ENCODE peak calls at places on chromosome 20, in five cellular contexts. One of them, this sample, is unnamed.

GRCh38 chr20:8627386-8628030 is 441.4 kb upstream of the PLCB4 start:
- DNase-seq in iris pigment epithelial cell: no peak
- DNase-seq in pons: no peak
- DNase-seq in RKO: no peak
- DNase-seq in GM12865: no peak
- DNase-seq in this sample: no peak

GRCh38 chr20:14963262-14963663 is 625.9 kb upstream of the FLRT3 start:
- DNase-seq in iris pigment epithelial cell: no peak
- DNase-seq in pons: no peak
- DNase-seq in RKO: no peak
- DNase-seq in GM12865: no peak
- DNase-seq in this sample: peak

GRCh38 chr20:32872266-32872665 is 13.5 kb downstream of the EFCAB8 start:
- DNase-seq in iris pigment epithelial cell: no peak
- DNase-seq in pons: no peak
- DNase-seq in RKO: no peak
- DNase-seq in GM12865: no peak
- DNase-seq in this sample: no peak

GRCh38 chr20:36017034-36017951 is 48.9 kb downstream of the CNBD2 start:
- DNase-seq in iris pigment epithelial cell: peak
- DNase-seq in pons: no peak
- DNase-seq in RKO: no peak
- DNase-seq in GM12865: no peak
- DNase-seq in this sample: no peak

GRCh38 chr20:61288331-61288784 is 36.3 kb downstream of the CDH4 start:
- DNase-seq in iris pigment epithelial cell: peak
- DNase-seq in pons: no peak
- DNase-seq in RKO: no peak
- DNase-seq in GM12865: no peak
- DNase-seq in this sample: no peak

GRCh38 chr20:34210271-34210670 is 31.0 kb upstream of the ASIP start:
- DNase-seq in iris pigment epithelial cell: no peak
- DNase-seq in pons: no peak
- DNase-seq in RKO: no peak
- DNase-seq in GM12865: no peak
- DNase-seq in this sample: no peak

GRCh38 chr20:4187147-4187546 is 171.8 kb upstream of the RNF24 start:
- DNase-seq in iris pigment epithelial cell: no peak
- DNase-seq in pons: no peak
- DNase-seq in RKO: no peak
- DNase-seq in GM12865: no peak
- DNase-seq in this sample: no peak

GRCh38 chr20:63099426-63100267 is 92.9 kb upstream of the BHLHE23 start:
- DNase-seq in iris pigment epithelial cell: no peak
- DNase-seq in pons: no peak
- DNase-seq in RKO: no peak
- DNase-seq in GM12865: no peak
- DNase-seq in this sample: no peak

GRCh38 chr20:19783966-19784401 is 25.9 kb downstream of the RIN2 start:
- DNase-seq in iris pigment epithelial cell: peak
- DNase-seq in pons: no peak
- DNase-seq in RKO: no peak
- DNase-seq in GM12865: no peak
- DNase-seq in this sample: no peak

GRCh38 chr20:19758888-19759331 is 852 bp downstream of the RIN2 start:
- DNase-seq in iris pigment epithelial cell: peak
- DNase-seq in pons: peak
- DNase-seq in RKO: no peak
- DNase-seq in GM12865: no peak
- DNase-seq in this sample: peak

GRCh38 chr20:44092551-44093248 is 94.3 kb downstream of the JPH2 start:
- DNase-seq in iris pigment epithelial cell: peak
- DNase-seq in pons: peak
- DNase-seq in RKO: peak
- DNase-seq in GM12865: peak
- DNase-seq in this sample: no peak

GRCh38 chr20:46936415-46937139 is 41.9 kb downstream of the EYA2 start:
- DNase-seq in iris pigment epithelial cell: no peak
- DNase-seq in pons: no peak
- DNase-seq in RKO: no peak
- DNase-seq in GM12865: no peak
- DNase-seq in this sample: no peak

GRCh38 chr20:43959079-43959919 is 44.6 kb downstream of the TOX2 start:
- DNase-seq in iris pigment epithelial cell: peak
- DNase-seq in pons: no peak
- DNase-seq in RKO: no peak
- DNase-seq in GM12865: peak
- DNase-seq in this sample: peak

GRCh38 chr20:56736285-56736857 is 107.3 kb downstream of the TFAP2C start:
- DNase-seq in iris pigment epithelial cell: no peak
- DNase-seq in pons: no peak
- DNase-seq in RKO: no peak
- DNase-seq in GM12865: no peak
- DNase-seq in this sample: no peak

GRCh38 chr20:35756404-35756803 is 14.3 kb upstream of the RBM39 start:
- DNase-seq in iris pigment epithelial cell: no peak
- DNase-seq in pons: no peak
- DNase-seq in RKO: no peak
- DNase-seq in GM12865: no peak
- DNase-seq in this sample: no peak

GRCh38 chr20:2729251-2729713 is 36.7 kb downstream of the EBF4 start:
- DNase-seq in iris pigment epithelial cell: no peak
- DNase-seq in pons: no peak
- DNase-seq in RKO: no peak
- DNase-seq in GM12865: no peak
- DNase-seq in this sample: no peak

GRCh38 chr20:11001767-11002540 is 328.2 kb upstream of the JAG1 start:
- DNase-seq in iris pigment epithelial cell: peak
- DNase-seq in pons: no peak
- DNase-seq in RKO: peak
- DNase-seq in GM12865: no peak
- DNase-seq in this sample: no peak

GRCh38 chr20:31841928-31842327 is 3.5 kb downstream of the FOXS1 start:
- DNase-seq in iris pigment epithelial cell: peak
- DNase-seq in pons: no peak
- DNase-seq in RKO: no peak
- DNase-seq in GM12865: no peak
- DNase-seq in this sample: no peak

GRCh38 chr20:19370076-19371075 is 157.9 kb downstream of the SLC24A3 start:
- DNase-seq in iris pigment epithelial cell: no peak
- DNase-seq in pons: no peak
- DNase-seq in RKO: no peak
- DNase-seq in GM12865: no peak
- DNase-seq in this sample: no peak

GRCh38 chr20:50368813-50369224 is 141.4 kb upstream of the PTPN1 start:
- DNase-seq in iris pigment epithelial cell: peak
- DNase-seq in pons: no peak
- DNase-seq in RKO: peak
- DNase-seq in GM12865: no peak
- DNase-seq in this sample: no peak

GRCh38 chr20:62739581-62740285 is 31.1 kb downstream of the NTSR1 start:
- DNase-seq in iris pigment epithelial cell: no peak
- DNase-seq in pons: no peak
- DNase-seq in RKO: peak
- DNase-seq in GM12865: peak
- DNase-seq in this sample: peak

GRCh38 chr20:22762576-22763256 is 178.3 kb upstream of the FOXA2 start:
- DNase-seq in iris pigment epithelial cell: no peak
- DNase-seq in pons: no peak
- DNase-seq in RKO: no peak
- DNase-seq in GM12865: no peak
- DNase-seq in this sample: no peak

GRCh38 chr20:50855498-50856474 is 60.9 kb downstream of the BCAS4 start:
- DNase-seq in iris pigment epithelial cell: no peak
- DNase-seq in pons: no peak
- DNase-seq in RKO: peak
- DNase-seq in GM12865: no peak
- DNase-seq in this sample: no peak

GRCh38 chr20:42159794-42160193 is 541.6 kb upstream of the CHD6 start:
- DNase-seq in iris pigment epithelial cell: no peak
- DNase-seq in pons: no peak
- DNase-seq in RKO: no peak
- DNase-seq in GM12865: no peak
- DNase-seq in this sample: no peak

GRCh38 chr20:24488064-24488799 is 18.8 kb downstream of the SYNDIG1 start:
- DNase-seq in iris pigment epithelial cell: no peak
- DNase-seq in pons: no peak
- DNase-seq in RKO: no peak
- DNase-seq in GM12865: no peak
- DNase-seq in this sample: no peak

GRCh38 chr20:12358655-12359009 is 440.9 kb downstream of the BTBD3 start:
- DNase-seq in iris pigment epithelial cell: no peak
- DNase-seq in pons: no peak
- DNase-seq in RKO: no peak
- DNase-seq in GM12865: no peak
- DNase-seq in this sample: peak

GRCh38 chr20:37727247-37727956 is 33.6 kb downstream of the CTNNBL1 start:
- DNase-seq in iris pigment epithelial cell: peak
- DNase-seq in pons: peak
- DNase-seq in RKO: no peak
- DNase-seq in GM12865: no peak
- DNase-seq in this sample: no peak

GRCh38 chr20:16501236-16501635 is 72.0 kb downstream of the KIF16B start:
- DNase-seq in iris pigment epithelial cell: no peak
- DNase-seq in pons: no peak
- DNase-seq in RKO: no peak
- DNase-seq in GM12865: no peak
- DNase-seq in this sample: peak